ENCODE peak calls at places on chromosome 7, in ten cellular contexts. S, C, B, Y, T, L, R, U, V and I are unnamed samples.

GRCh38 chr7:81725496-81726117 is 44.2 kb downstream of the HGF start:
- DNase-seq in V (no peak), U (no peak), B (no peak), R (no peak), T (no peak), C (no peak), S (no peak), L (no peak), Y (no peak), I (no peak)

GRCh38 chr7:85185355-85186082 is 1.3 kb downstream of the SEMA3D start:
- DNase-seq in T (peak), V (peak), L (no peak), B (no peak), Y (peak), C (peak), R (peak), S (peak), U (peak), I (no peak)

GRCh38 chr7:117581424-117581823 is 101.6 kb downstream of the CFTR start:
- DNase-seq in L (no peak), Y (no peak), U (no peak), T (no peak), B (no peak), V (no peak), S (no peak), C (no peak), R (no peak), I (no peak)

GRCh38 chr7:107100824-107101223 is 56.3 kb downstream of the PRKAR2B start:
- DNase-seq in L (no peak), U (no peak), T (no peak), B (no peak), C (no peak), Y (no peak), V (no peak), R (no peak), S (no peak), I (no peak)

GRCh38 chr7:132134814-132135445 is 441.3 kb downstream of the PLXNA4 start:
- DNase-seq in R (no peak), U (no peak), B (no peak), S (no peak), Y (no peak), V (no peak), C (no peak), T (peak), L (no peak), I (no peak)

GRCh38 chr7:52639126-52639525 is 396.3 kb upstream of the POM121L12 start:
- DNase-seq in Y (no peak), U (no peak), B (no peak), L (no peak), R (no peak), C (no peak), V (no peak), T (no peak), S (no peak), I (no peak)

GRCh38 chr7:47039899-47040298 is 542.0 kb downstream of the TNS3 start:
- DNase-seq in R (no peak), L (no peak), V (no peak), B (no peak), S (peak), T (no peak), U (no peak), C (no peak), Y (no peak), I (no peak)

GRCh38 chr7:127770870-127771269 is 118.9 kb downstream of the SND1 start:
- DNase-seq in S (no peak), Y (no peak), T (no peak), B (no peak), R (no peak), C (no peak), V (no peak), L (no peak), U (no peak), I (no peak)

GRCh38 chr7:45347804-45348203 is 190.2 kb downstream of the RAMP3 start:
- DNase-seq in L (no peak), T (no peak), V (peak), R (no peak), Y (no peak), C (no peak), U (no peak), B (no peak), S (peak), I (no peak)

GRCh38 chr7:47514367-47514766 is 67.5 kb downstream of the TNS3 start:
- DNase-seq in B (no peak), T (no peak), S (no peak), V (no peak), Y (no peak), L (no peak), C (no peak), R (no peak), U (no peak), I (no peak)

GRCh38 chr7:91355680-91356435 is 91.6 kb downstream of the FZD1 start:
- DNase-seq in S (no peak), T (no peak), R (no peak), Y (no peak), B (no peak), V (no peak), U (no peak), C (no peak), L (no peak), I (no peak)

GRCh38 chr7:43584200-43584586 is 1.3 kb downstream of the STK17A start:
- DNase-seq in T (no peak), C (peak), V (no peak), U (no peak), Y (peak), B (no peak), R (peak), S (peak), L (no peak), I (peak)

DNA sequence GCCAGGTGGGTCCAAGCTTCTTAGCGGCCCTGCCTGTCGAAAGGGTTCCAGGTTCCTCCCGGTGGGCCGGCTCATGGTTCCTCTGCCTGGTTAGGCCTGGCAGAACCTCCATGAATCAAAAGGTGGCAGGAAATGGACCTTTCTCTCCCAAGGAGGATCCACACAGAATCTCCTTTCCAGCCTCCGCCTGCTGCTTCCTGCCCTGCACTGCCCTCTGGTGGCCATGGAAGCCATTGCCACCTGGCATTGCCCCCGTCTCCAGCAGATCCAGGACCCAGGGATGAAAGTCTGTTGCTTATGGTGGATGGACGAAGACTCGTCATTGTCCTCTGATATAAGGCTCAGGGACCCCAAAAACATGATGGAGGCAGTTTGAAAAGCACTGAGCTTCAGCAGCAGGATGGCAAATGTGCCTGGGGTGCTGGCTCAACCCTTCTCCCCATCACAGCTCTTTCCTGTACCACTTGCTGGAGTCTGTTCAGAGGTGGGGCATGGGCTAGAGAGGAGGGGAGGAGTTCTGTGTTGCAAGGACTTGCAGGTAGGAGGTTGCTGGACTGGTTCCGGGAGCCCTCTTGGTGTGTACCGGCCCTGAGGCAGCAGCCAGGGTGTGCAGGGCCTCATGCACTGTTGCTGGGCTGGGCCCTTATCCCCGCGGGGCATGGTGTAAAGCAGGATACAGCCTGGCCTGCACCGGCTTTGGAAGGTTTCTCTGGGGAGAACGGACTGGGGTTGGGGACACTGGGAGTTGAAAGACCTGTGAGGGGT is 11.3 kb upstream of the INMT start:
- DNase-seq in T (peak), S (peak), Y (peak), V (peak), R (peak), B (peak), C (peak), U (peak), L (peak), I (peak)
- TF ChIP-seq CTCF in T (peak), S (peak), Y (no peak), V (peak), R (peak), B (peak), C (peak), U (peak), L (peak), I (peak)

DNA sequence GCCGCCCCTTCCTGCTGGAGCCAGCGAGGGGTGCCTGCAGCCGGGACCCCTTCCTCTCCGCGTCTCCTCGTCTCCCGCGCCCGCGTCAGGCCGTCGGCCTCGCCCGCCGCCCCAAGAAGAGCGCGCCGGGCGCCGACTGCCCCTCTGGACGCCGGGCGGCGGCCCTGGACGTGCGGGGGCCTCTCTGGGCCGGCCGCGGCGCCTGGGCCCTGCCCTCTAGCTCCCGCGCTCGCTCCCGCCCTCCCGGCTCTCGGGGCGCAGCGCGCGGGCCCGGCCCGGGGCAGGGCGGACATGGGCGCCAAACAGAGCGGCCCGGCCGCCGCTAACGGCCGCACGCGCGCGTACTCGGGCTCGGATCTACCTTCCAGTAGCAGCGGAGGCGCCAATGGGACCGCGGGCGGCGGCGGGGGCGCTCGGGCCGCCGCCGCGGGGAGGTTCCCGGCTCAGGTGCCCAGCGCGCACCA is 702 bp downstream of the ZNRF2 start:
- DNase-seq in Y (no peak), R (peak), V (peak), L (no peak), C (peak), B (no peak), T (peak), S (no peak), U (peak), I (peak)
- TF ChIP-seq CTCF in Y (no peak), R (no peak), V (no peak), L (no peak), C (no peak), B (no peak), T (no peak), S (no peak), U (no peak), I (no peak)

DNA sequence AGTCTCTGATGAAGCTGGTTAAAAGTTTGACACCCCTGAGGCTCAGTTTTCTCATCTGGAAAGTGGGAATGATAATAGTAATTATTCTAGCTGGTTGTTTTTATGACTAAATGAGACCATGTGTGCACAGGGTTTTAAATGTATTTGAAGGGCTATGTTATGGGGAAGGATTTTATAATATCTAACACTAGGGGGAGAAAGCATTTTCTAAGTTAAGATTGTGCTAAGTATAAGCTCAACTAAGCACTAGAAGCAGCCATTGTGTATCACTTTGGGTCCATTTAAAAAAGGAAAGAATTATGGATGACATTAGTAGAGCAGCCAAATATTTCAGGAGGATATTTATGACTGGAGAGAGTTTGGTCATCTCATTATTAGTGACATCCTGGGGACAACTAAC is 49.5 kb upstream of the CREB5 start:
- DNase-seq in T (no peak), V (no peak), Y (no peak), U (no peak), R (no peak), B (no peak), C (no peak), S (peak), L (no peak), I (no peak)
- TF ChIP-seq CTCF in T (no peak), V (peak), Y (no peak), U (peak), R (no peak), B (no peak), C (no peak), S (no peak), L (peak), I (no peak)

GRCh38 chr7:88401009-88401623 is 94.4 kb upstream of the STEAP4 start:
- DNase-seq in B (no peak), V (no peak), Y (no peak), R (no peak), T (no peak), L (peak), C (no peak), U (no peak), S (peak), I (no peak)
- TF ChIP-seq CTCF in B (no peak), V (peak), Y (no peak), R (peak), T (no peak), L (peak), C (no peak), U (peak), S (peak), I (no peak)

DNA sequence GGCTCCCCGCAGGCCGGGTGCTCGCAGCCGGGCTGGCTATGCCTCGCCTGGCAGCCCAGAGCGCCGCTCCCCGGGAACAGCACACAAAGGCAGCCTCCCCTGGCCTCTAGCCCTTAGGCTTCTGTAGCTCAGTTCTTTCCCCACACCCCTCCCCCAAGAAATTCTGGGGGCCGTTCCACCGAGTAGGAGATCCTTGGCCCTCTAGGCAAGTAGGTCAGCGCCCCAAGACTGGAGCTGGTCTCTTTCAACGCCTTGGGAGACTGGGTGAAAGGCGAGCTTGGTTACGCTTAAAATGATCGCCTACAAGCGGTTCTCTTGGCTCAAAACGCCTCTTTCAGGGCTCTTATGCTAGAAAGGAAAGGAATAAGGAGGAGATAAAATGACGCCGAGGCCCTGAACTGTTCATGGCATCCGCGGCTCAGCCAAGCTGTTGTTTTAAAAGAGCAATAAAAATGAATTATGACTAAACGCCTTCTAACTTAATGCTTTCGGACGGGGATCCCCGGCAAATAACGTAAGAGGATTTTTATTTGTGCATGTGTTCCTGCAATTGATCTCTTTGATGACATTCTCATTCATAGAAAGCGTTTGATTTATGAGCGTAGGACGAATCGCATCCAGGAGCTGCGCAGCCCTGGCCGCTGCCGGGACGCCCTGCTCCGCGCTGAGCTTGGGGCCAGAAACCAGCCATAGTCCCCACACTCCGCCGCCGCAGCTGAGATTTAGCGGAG is 2.9 kb upstream of the HOXA1 start:
- DNase-seq in V (peak), L (no peak), T (no peak), U (peak), S (no peak), C (no peak), R (no peak), Y (no peak), B (no peak), I (no peak)
- TF ChIP-seq CTCF in V (no peak), L (no peak), T (no peak), U (no peak), S (no peak), C (no peak), R (no peak), Y (no peak), B (no peak), I (no peak)